ENCODE peak calls at places on chromosomes 13 and 19, in ten cellular contexts. One of them, this sample, is unnamed.

GRCh38 chr13:76245920-76246319 is 609.8 kb downstream of the LMO7 start:
- DNase-seq in aorta: no peak
- DNase-seq in mammary epithelial cell: no peak
- DNase-seq in heart right ventricle: no peak
- DNase-seq in testis: no peak
- DNase-seq in esophagus squamous epithelium: no peak
- DNase-seq in fibroblast of lung: no peak
- DNase-seq in GM23248: no peak
- DNase-seq in left ventricle myocardium inferior: no peak
- DNase-seq in cardiac muscle cell: peak; percentile 11
- DNase-seq in this sample: no peak

GRCh38 chr19:30919737-30920136 is 429.5 kb downstream of the TSHZ3 start:
- DNase-seq in cardiac muscle cell: no peak
- DNase-seq in aorta: no peak
- DNase-seq in heart right ventricle: no peak
- DNase-seq in mammary epithelial cell: no peak
- DNase-seq in left ventricle myocardium inferior: no peak
- DNase-seq in esophagus squamous epithelium: no peak
- DNase-seq in fibroblast of lung: no peak
- DNase-seq in testis: no peak
- DNase-seq in GM23248: no peak
- DNase-seq in this sample: no peak

GRCh38 chr13:110413311-110414040 is 106.4 kb downstream of the COL4A2 start:
- DNase-seq in mammary epithelial cell: no peak
- DNase-seq in left ventricle myocardium inferior: no peak
- DNase-seq in aorta: no peak
- DNase-seq in heart right ventricle: no peak
- DNase-seq in fibroblast of lung: no peak
- DNase-seq in testis: no peak
- DNase-seq in esophagus squamous epithelium: no peak
- DNase-seq in cardiac muscle cell: no peak
- DNase-seq in GM23248: no peak
- DNase-seq in this sample: no peak

GRCh38 chr13:110799246-110800236 is 86.0 kb downstream of the ING1 start:
- DNase-seq in aorta: peak; percentile 73
- DNase-seq in testis: no peak
- DNase-seq in esophagus squamous epithelium: no peak
- DNase-seq in GM23248: peak; percentile 88
- DNase-seq in mammary epithelial cell: no peak
- DNase-seq in cardiac muscle cell: no peak
- DNase-seq in left ventricle myocardium inferior: no peak
- DNase-seq in heart right ventricle: no peak
- DNase-seq in fibroblast of lung: peak; percentile 93
- DNase-seq in this sample: no peak

GRCh38 chr13:113620036-113620435 is 35.5 kb downstream of the TFDP1 start:
- DNase-seq in mammary epithelial cell: no peak
- DNase-seq in heart right ventricle: no peak
- DNase-seq in GM23248: no peak
- DNase-seq in cardiac muscle cell: no peak
- DNase-seq in esophagus squamous epithelium: no peak
- DNase-seq in left ventricle myocardium inferior: peak; percentile 5
- DNase-seq in testis: no peak
- DNase-seq in fibroblast of lung: no peak
- DNase-seq in aorta: no peak
- DNase-seq in this sample: no peak

GRCh38 chr19:17803264-17803896 is 8.4 kb downstream of the B3GNT3 start:
- DNase-seq in GM23248: no peak
- DNase-seq in fibroblast of lung: no peak
- DNase-seq in aorta: peak; percentile 63
- DNase-seq in cardiac muscle cell: no peak
- DNase-seq in testis: no peak
- DNase-seq in esophagus squamous epithelium: no peak
- DNase-seq in mammary epithelial cell: no peak
- DNase-seq in left ventricle myocardium inferior: no peak
- DNase-seq in heart right ventricle: peak; percentile 20
- DNase-seq in this sample: no peak

GRCh38 chr19:18762125-18763023 is 28.7 kb downstream of the COMP start:
- DNase-seq in heart right ventricle: peak; percentile 69
- DNase-seq in left ventricle myocardium inferior: peak; percentile 64
- DNase-seq in cardiac muscle cell: peak; percentile 31
- DNase-seq in testis: peak; percentile 74
- DNase-seq in fibroblast of lung: peak; percentile 56
- DNase-seq in GM23248: peak; percentile 12
- DNase-seq in esophagus squamous epithelium: no peak
- DNase-seq in mammary epithelial cell: peak; percentile 94
- DNase-seq in aorta: peak; percentile 73
- DNase-seq in this sample: peak; percentile 83

GRCh38 chr13:24341439-24341838 is 32.1 kb downstream of the C1QTNF9 start:
- DNase-seq in mammary epithelial cell: peak; percentile 38
- DNase-seq in heart right ventricle: no peak
- DNase-seq in testis: no peak
- DNase-seq in aorta: no peak
- DNase-seq in GM23248: peak; percentile 34
- DNase-seq in cardiac muscle cell: no peak
- DNase-seq in fibroblast of lung: peak; percentile 7
- DNase-seq in left ventricle myocardium inferior: no peak
- DNase-seq in esophagus squamous epithelium: no peak
- DNase-seq in this sample: no peak

GRCh38 chr19:16814526-16815100 is 14.6 kb upstream of the SIN3B start:
- DNase-seq in esophagus squamous epithelium: no peak
- DNase-seq in GM23248: peak; percentile 36
- DNase-seq in mammary epithelial cell: peak; percentile 64
- DNase-seq in left ventricle myocardium inferior: no peak
- DNase-seq in testis: no peak
- DNase-seq in heart right ventricle: no peak
- DNase-seq in cardiac muscle cell: no peak
- DNase-seq in aorta: no peak
- DNase-seq in fibroblast of lung: peak; percentile 58
- DNase-seq in this sample: no peak

GRCh38 chr13:54183728-54184127 is 1155.1 kb downstream of the OLFM4 start:
- DNase-seq in mammary epithelial cell: no peak
- DNase-seq in left ventricle myocardium inferior: no peak
- DNase-seq in cardiac muscle cell: no peak
- DNase-seq in GM23248: no peak
- DNase-seq in heart right ventricle: no peak
- DNase-seq in aorta: no peak
- DNase-seq in esophagus squamous epithelium: no peak
- DNase-seq in testis: no peak
- DNase-seq in fibroblast of lung: no peak
- DNase-seq in this sample: no peak

DNA sequence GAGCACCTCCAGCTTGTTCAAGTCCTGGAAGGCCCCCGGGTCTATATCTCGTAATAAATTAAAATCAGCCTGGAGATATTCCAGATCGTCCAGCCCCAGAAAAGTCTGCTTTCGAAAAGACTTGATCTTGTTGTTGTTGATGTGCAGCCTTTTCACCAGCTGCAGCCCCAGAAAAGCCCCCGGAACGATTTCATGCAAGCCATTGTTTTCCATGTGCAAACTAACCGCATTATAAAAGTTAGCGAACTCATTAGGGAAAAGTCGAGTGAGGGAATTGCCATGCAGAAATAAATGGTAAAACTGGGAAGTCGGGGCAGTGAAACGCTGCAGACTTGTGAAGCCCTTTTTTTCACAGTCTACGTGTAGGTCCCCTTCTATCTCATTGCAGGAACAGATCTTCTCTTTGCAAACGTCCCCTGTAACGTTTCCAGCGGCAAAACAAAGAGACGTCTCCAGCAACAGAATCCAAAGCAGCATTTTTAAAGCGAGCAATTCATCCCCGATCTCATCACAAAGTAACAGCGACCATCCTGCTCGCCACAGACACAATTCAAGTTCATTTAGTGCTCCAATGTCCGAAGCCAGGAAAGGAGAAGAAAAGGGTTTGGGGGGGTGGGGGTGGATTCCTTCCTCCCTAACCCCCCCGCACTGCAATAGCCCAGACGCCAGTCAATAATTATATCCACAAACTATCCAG is 1.1 kb downstream of the SLITRK1 start:
- DNase-seq in heart right ventricle: no peak
- DNase-seq in esophagus squamous epithelium: no peak
- DNase-seq in cardiac muscle cell: no peak
- DNase-seq in left ventricle myocardium inferior: no peak
- DNase-seq in GM23248: no peak
- DNase-seq in testis: no peak
- DNase-seq in fibroblast of lung: no peak
- DNase-seq in mammary epithelial cell: no peak
- DNase-seq in aorta: no peak
- DNase-seq in this sample: no peak
- H3K4me3 ChIP-seq in heart right ventricle: no peak overlapping the region
- H3K4me3 ChIP-seq in esophagus squamous epithelium: no peak overlapping the region
- H3K4me3 ChIP-seq in cardiac muscle cell: peak overlapping the region; percentile 24
- H3K4me3 ChIP-seq in left ventricle myocardium inferior: no peak overlapping the region
- H3K4me3 ChIP-seq in GM23248: no peak overlapping the region
- H3K4me3 ChIP-seq in testis: no peak overlapping the region
- H3K4me3 ChIP-seq in fibroblast of lung: no peak overlapping the region
- H3K4me3 ChIP-seq in mammary epithelial cell: no peak overlapping the region
- H3K4me3 ChIP-seq in aorta: no peak overlapping the region
- H3K4me3 ChIP-seq in this sample: no peak overlapping the region

GRCh38 chr19:44706506-44707236 is 7.7 kb downstream of the CEACAM16 start:
- DNase-seq in GM23248: no peak
- DNase-seq in aorta: no peak
- DNase-seq in heart right ventricle: no peak
- DNase-seq in mammary epithelial cell: no peak
- DNase-seq in fibroblast of lung: no peak
- DNase-seq in cardiac muscle cell: no peak
- DNase-seq in esophagus squamous epithelium: no peak
- DNase-seq in testis: no peak
- DNase-seq in left ventricle myocardium inferior: no peak
- DNase-seq in this sample: no peak
- H3K27ac ChIP-seq in GM23248: no peak overlapping the region
- H3K27ac ChIP-seq in aorta: no peak overlapping the region
- H3K27ac ChIP-seq in heart right ventricle: no peak overlapping the region
- H3K27ac ChIP-seq in mammary epithelial cell: no peak overlapping the region
- H3K27ac ChIP-seq in fibroblast of lung: no peak overlapping the region
- H3K27ac ChIP-seq in cardiac muscle cell: no peak overlapping the region
- H3K27ac ChIP-seq in esophagus squamous epithelium: no peak overlapping the region
- H3K27ac ChIP-seq in testis: no peak overlapping the region
- H3K27ac ChIP-seq in left ventricle myocardium inferior: no peak overlapping the region
- H3K27ac ChIP-seq in this sample: peak overlapping the region; percentile 82

DNA sequence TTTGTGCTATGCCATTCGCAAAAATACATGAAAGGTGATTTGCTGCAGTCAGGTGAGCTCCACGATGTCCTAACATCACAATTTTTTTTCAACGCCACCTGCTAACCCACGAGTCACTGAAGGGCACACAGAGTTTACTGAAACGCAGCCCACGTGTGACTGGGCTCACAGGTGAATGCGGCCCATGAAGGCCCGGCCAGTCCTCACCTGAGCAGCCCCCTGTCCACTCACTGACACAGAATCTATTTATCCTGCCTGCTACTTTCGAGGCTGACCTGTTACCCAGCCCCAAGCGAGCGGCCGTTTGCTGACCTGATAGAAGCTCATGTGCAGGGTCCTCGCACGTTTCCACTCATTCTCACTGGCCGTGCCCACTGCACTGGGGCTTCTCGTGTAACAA is 121.9 kb upstream of the SOX1 start:
- DNase-seq in testis: no peak
- DNase-seq in mammary epithelial cell: no peak
- DNase-seq in left ventricle myocardium inferior: no peak
- DNase-seq in fibroblast of lung: no peak
- DNase-seq in cardiac muscle cell: no peak
- DNase-seq in esophagus squamous epithelium: no peak
- DNase-seq in aorta: no peak
- DNase-seq in GM23248: no peak
- DNase-seq in heart right ventricle: no peak
- DNase-seq in this sample: no peak
- H3K9me3 ChIP-seq in testis: no peaks in the 10 kb centered on the region
- H3K9me3 ChIP-seq in mammary epithelial cell: peaks cover 48% of the 10 kb centered on the region
- H3K9me3 ChIP-seq in left ventricle myocardium inferior: peaks cover 5% of the 10 kb centered on the region
- H3K9me3 ChIP-seq in fibroblast of lung: no peaks in the 10 kb centered on the region
- H3K9me3 ChIP-seq in cardiac muscle cell: no peaks in the 10 kb centered on the region
- H3K9me3 ChIP-seq in esophagus squamous epithelium: no peaks in the 10 kb centered on the region
- H3K9me3 ChIP-seq in aorta: peaks cover 3% of the 10 kb centered on the region
- H3K9me3 ChIP-seq in GM23248: peaks cover 2% of the 10 kb centered on the region
- H3K9me3 ChIP-seq in heart right ventricle: peaks cover 2% of the 10 kb centered on the region
- H3K9me3 ChIP-seq in this sample: no peaks in the 10 kb centered on the region

GRCh38 chr19:3054265-3054971 is 7.9 kb downstream of the TLE5 start:
- DNase-seq in left ventricle myocardium inferior: no peak
- DNase-seq in GM23248: no peak
- DNase-seq in testis: no peak
- DNase-seq in fibroblast of lung: no peak
- DNase-seq in heart right ventricle: no peak
- DNase-seq in cardiac muscle cell: no peak
- DNase-seq in aorta: peak; percentile 36
- DNase-seq in mammary epithelial cell: no peak
- DNase-seq in esophagus squamous epithelium: no peak
- DNase-seq in this sample: no peak

GRCh38 chr19:3057275-3057714 is 5.0 kb downstream of the TLE5 start:
- DNase-seq in mammary epithelial cell: peak; percentile 62
- DNase-seq in cardiac muscle cell: no peak
- DNase-seq in esophagus squamous epithelium: no peak
- DNase-seq in GM23248: peak; percentile 58
- DNase-seq in left ventricle myocardium inferior: peak; percentile 88
- DNase-seq in testis: peak; percentile 93
- DNase-seq in fibroblast of lung: peak; percentile 69
- DNase-seq in aorta: peak; percentile 92
- DNase-seq in heart right ventricle: peak; percentile 91
- DNase-seq in this sample: peak; percentile 41

GRCh38 chr19:3054972-3055740 is 7.1 kb downstream of the TLE5 start:
- DNase-seq in mammary epithelial cell: peak; percentile 86
- DNase-seq in aorta: no peak
- DNase-seq in esophagus squamous epithelium: no peak
- DNase-seq in testis: no peak
- DNase-seq in GM23248: no peak
- DNase-seq in left ventricle myocardium inferior: no peak
- DNase-seq in fibroblast of lung: no peak
- DNase-seq in heart right ventricle: no peak
- DNase-seq in cardiac muscle cell: no peak
- DNase-seq in this sample: no peak

GRCh38 chr19:3056454-3057016 is 5.8 kb downstream of the TLE5 start:
- DNase-seq in cardiac muscle cell: no peak
- DNase-seq in aorta: peak; percentile 41
- DNase-seq in mammary epithelial cell: no peak
- DNase-seq in testis: peak; percentile 57
- DNase-seq in fibroblast of lung: no peak
- DNase-seq in left ventricle myocardium inferior: no peak
- DNase-seq in esophagus squamous epithelium: no peak
- DNase-seq in heart right ventricle: no peak
- DNase-seq in GM23248: no peak
- DNase-seq in this sample: peak; percentile 48

DNA sequence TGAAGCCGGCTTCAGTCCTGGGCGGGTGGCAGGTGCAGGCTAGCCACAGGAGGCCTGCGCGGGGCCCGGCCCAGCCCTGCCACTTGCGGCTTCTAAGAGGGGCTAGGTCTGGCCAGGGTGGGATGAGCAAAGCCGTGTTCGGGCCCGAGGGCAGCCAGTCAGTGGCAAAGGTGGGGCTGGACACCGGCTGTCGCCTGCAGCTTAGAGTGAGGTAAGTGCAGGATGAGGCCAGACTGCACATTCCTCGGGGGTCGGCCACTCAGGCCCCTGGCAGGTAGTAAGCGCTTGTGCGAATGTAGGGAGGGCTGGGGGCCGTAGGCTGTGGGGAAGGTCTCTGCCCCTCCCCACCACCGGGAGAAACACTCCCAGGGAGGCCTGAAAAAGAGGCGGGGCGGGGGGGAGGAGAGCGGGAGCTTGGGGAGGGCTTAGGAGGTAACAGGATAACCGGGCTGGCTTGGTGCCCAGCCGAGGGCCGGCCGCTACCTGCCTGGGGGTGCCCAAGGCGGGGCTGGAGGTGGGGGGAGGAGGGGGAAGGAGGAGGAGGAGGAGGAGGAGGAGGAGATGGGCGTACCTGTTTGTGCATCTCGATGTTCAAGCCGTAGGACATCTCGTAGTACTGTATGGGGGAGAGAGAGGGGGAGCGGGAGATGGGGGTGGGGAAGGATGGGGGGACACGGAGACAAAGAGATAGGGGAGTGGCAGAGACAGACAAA is 6.4 kb downstream of the TLE5 start:
- DNase-seq in fibroblast of lung: no peak
- DNase-seq in testis: no peak
- DNase-seq in aorta: peak; percentile 44
- DNase-seq in esophagus squamous epithelium: no peak
- DNase-seq in GM23248: no peak
- DNase-seq in mammary epithelial cell: peak; percentile 92
- DNase-seq in left ventricle myocardium inferior: no peak
- DNase-seq in heart right ventricle: no peak
- DNase-seq in cardiac muscle cell: no peak
- DNase-seq in this sample: peak; percentile 55
- H3K4me3 ChIP-seq in fibroblast of lung: no peak overlapping the region
- H3K4me3 ChIP-seq in testis: no peak overlapping the region
- H3K4me3 ChIP-seq in aorta: no peak overlapping the region
- H3K4me3 ChIP-seq in esophagus squamous epithelium: no peak overlapping the region
- H3K4me3 ChIP-seq in GM23248: no peak overlapping the region
- H3K4me3 ChIP-seq in mammary epithelial cell: no peak overlapping the region
- H3K4me3 ChIP-seq in left ventricle myocardium inferior: no peak overlapping the region
- H3K4me3 ChIP-seq in heart right ventricle: no peak overlapping the region
- H3K4me3 ChIP-seq in cardiac muscle cell: no peak overlapping the region
- H3K4me3 ChIP-seq in this sample: no peak overlapping the region